ENCODE peak calls at places on chromosomes 2 and 18, in seven cellular contexts. U, X, N, C, P, M and D are unnamed samples.

GRCh38 chr18:47997338-47997780 is 66.9 kb upstream of the SMAD2 start:
- DNase-seq in M (no peak), C (no peak), X (peak), N (no peak), P (no peak), U (peak), D (no peak)

GRCh38 chr2:128395640-128396499 is 77.2 kb upstream of the HS6ST1 start:
- DNase-seq in U (no peak), C (no peak), P (no peak), M (peak), X (no peak), N (peak), D (no peak)

GRCh38 chr2:20065885-20066602 is 14.6 kb upstream of the LAPTM4A start:
- DNase-seq in X (peak), P (no peak), U (no peak), C (peak), M (peak), N (peak), D (peak)

GRCh38 chr2:210188755-210189154 is 17.5 kb upstream of the KANSL1L start:
- DNase-seq in P (no peak), N (no peak), C (no peak), X (no peak), U (no peak), M (no peak), D (no peak)

GRCh38 chr2:62727876-62728566 is 22.5 kb downstream of the EHBP1 start:
- DNase-seq in X (no peak), N (no peak), M (no peak), P (no peak), U (no peak), C (no peak), D (no peak)

GRCh38 chr2:157839162-157839801 is 36.8 kb downstream of the ACVR1 start:
- DNase-seq in C (no peak), N (peak), M (peak), U (peak), X (peak), P (no peak), D (no peak)

GRCh38 chr2:237647176-237648015 is 20.0 kb downstream of the LRRFIP1 start:
- DNase-seq in U (no peak), M (no peak), X (no peak), P (no peak), C (no peak), N (no peak), D (no peak)

GRCh38 chr2:227376911-227377396 is 2.2 kb downstream of the TM4SF20 start:
- DNase-seq in N (no peak), U (no peak), C (no peak), X (no peak), P (no peak), M (no peak), D (no peak)

GRCh38 chr2:163401481-163401880 is 334.3 kb downstream of the FIGN start:
- DNase-seq in N (no peak), X (no peak), C (no peak), U (no peak), P (no peak), M (peak), D (no peak)

GRCh38 chr2:71510938-71511337 is 57.6 kb downstream of the DYSF start:
- DNase-seq in U (no peak), N (no peak), M (no peak), P (no peak), C (no peak), X (no peak), D (no peak)

GRCh38 chr2:66789741-66790140 is 354.8 kb downstream of the MEIS1 start:
- DNase-seq in U (no peak), C (no peak), X (no peak), N (no peak), M (no peak), P (no peak), D (no peak)

GRCh38 chr2:9378433-9379371 is 44.6 kb downstream of the ITGB1BP1 start:
- DNase-seq in P (no peak), X (no peak), M (peak), U (no peak), C (peak), N (no peak), D (no peak)

GRCh38 chr2:10267036-10267435 is 35.7 kb upstream of the HPCAL1 start:
- DNase-seq in U (no peak), C (peak), M (no peak), N (no peak), P (no peak), X (no peak), D (no peak)

GRCh38 chr2:231293163-231293562 is 94.7 kb downstream of the ARMC9 start:
- DNase-seq in X (no peak), M (no peak), C (no peak), P (no peak), N (no peak), U (no peak), D (no peak)

GRCh38 chr2:238696323-238696722 is 151.6 kb upstream of the TWIST2 start:
- DNase-seq in U (no peak), X (no peak), P (no peak), N (no peak), M (no peak), C (no peak), D (no peak)

GRCh38 chr2:189149981-189150380 is 29.6 kb downstream of the COL5A2 start:
- DNase-seq in N (peak), M (no peak), X (peak), P (no peak), U (peak), C (no peak), D (no peak)

GRCh38 chr18:9513971-9514512 is 38.7 kb downstream of the RALBP1 start:
- DNase-seq in P (no peak), C (no peak), U (no peak), N (peak), X (no peak), M (peak), D (no peak)

GRCh38 chr2:27206346-27206745 is 5.5 kb upstream of the ATRAID start:
- DNase-seq in N (no peak), C (no peak), M (no peak), X (no peak), P (no peak), U (no peak), D (no peak)

GRCh38 chr18:73739098-73739497 is 408.5 kb downstream of the FBXO15 start:
- DNase-seq in M (no peak), X (no peak), P (no peak), N (no peak), C (no peak), U (no peak), D (no peak)

GRCh38 chr2:24917086-24917485 is 3.0 kb downstream of the ADCY3 start:
- DNase-seq in P (no peak), M (peak), C (no peak), N (no peak), X (no peak), U (no peak), D (no peak)